ENCODE peak calls at places on chromosomes 4 and X, in four cellular contexts. L is mucosa of descending colon, Y is skeletal muscle cell, J is IMR-90. D is an unnamed sample.

GRCh38 chrX:22686138-22686541 is 313.6 kb upstream of the DDX53 start:
- DNase-seq in J (peak; percentile 73), Y (peak; percentile 89), L (no peak), D (peak; percentile 14)

GRCh38 chr4:182764137-182764536 is 153.0 kb downstream of the DCTD start:
- DNase-seq in Y (no peak), L (no peak), J (peak; percentile 55), D (no peak)

GRCh38 chrX:110383414-110383813 is 24.8 kb downstream of the RTL9 start:
- DNase-seq in J (peak; percentile 86), Y (peak; percentile 46), L (no peak), D (no peak)

GRCh38 chrX:63503541-63503940 is 152.4 kb upstream of the SPIN4 start:
- DNase-seq in J (peak; percentile 20), Y (no peak), L (no peak), D (no peak)

GRCh38 chr4:34464196-34464595 is 1780.1 kb downstream of the ARAP2 start:
- DNase-seq in L (no peak), J (no peak), Y (no peak), D (no peak)

GRCh38 chr4:147518846-147519767 is 38.2 kb downstream of the EDNRA start:
- DNase-seq in J (peak; percentile 86), Y (peak; percentile 59), L (no peak), D (no peak)

GRCh38 chr4:3572363-3572762 is 40.1 kb upstream of the LRPAP1 start:
- DNase-seq in L (no peak), J (no peak), Y (no peak), D (no peak)

GRCh38 chr4:81504685-81505598 is 33.2 kb upstream of the RASGEF1B start:
- DNase-seq in J (no peak), Y (no peak), L (peak; percentile 70), D (no peak)

GRCh38 chr4:182843813-182844325 is 73.3 kb downstream of the DCTD start:
- DNase-seq in L (no peak), J (no peak), Y (no peak), D (no peak)

GRCh38 chrX:7485041-7485440 is 337.1 kb upstream of the PUDP start:
- DNase-seq in Y (no peak), L (no peak), J (no peak), D (no peak)

GRCh38 chr4:159369256-159369655 is 266.4 kb downstream of the RAPGEF2 start:
- DNase-seq in J (no peak), Y (no peak), L (no peak), D (no peak)

GRCh38 chr4:78024692-78025091 is 32.4 kb upstream of the FRAS1 start:
- DNase-seq in L (no peak), Y (no peak), J (no peak), D (no peak)

DNA sequence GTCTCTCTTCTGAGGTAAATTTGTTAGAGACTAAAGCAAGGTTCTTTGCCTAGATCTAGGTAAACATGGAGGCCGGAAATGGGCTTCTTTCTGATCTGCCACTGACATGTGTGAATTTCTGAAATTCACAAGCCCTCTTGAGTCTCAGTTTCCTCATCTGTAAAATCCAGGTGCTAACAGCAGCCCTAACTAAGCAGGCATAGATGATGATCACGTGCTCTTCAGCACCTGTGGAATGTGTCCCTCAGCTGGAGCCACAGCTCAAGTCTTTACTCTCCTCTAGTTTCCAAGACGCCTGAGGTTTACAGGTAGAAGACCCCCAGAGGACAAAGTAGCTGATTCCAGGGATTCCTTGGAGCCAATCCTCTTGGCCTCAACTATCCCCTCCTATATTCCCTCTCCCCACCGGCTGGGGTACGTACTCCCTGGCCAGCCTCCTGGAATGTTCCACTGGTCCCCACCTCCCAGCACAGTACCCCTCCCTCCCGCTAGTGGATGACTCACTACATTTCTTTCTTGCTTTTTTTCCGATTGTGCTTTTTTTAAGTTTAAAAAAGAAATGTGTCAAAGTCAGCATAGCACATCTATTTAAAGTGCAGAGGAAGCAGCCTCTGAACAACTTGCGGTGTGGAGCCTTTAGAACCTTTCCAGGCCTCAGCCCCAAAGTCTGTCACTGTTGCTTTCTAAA is 98.5 kb downstream of the PHKA2 start:
- DNase-seq in L (no peak), Y (no peak), J (peak; percentile 7), D (no peak)
- H3K4me3 ChIP-seq in L (no peak overlapping the region), Y (peak overlapping the region; percentile 32), J (no peak overlapping the region), D (no peak overlapping the region)

GRCh38 chrX:153818571-153819397 is 11.6 kb downstream of the PDZD4 start:
- DNase-seq in J (no peak), L (no peak), Y (no peak), D (no peak)

GRCh38 chrX:153824348-153824747 is 6.0 kb downstream of the PDZD4 start:
- DNase-seq in Y (no peak), L (no peak), J (no peak), D (no peak)

GRCh38 chrX:153820601-153821000 is 9.7 kb downstream of the PDZD4 start:
- DNase-seq in L (no peak), Y (no peak), J (no peak), D (no peak)

GRCh38 chrX:153819398-153820083 is 10.8 kb downstream of the PDZD4 start:
- DNase-seq in L (no peak), Y (no peak), J (no peak), D (no peak)

GRCh38 chrX:153821066-153821465 is 9.3 kb downstream of the PDZD4 start:
- DNase-seq in L (no peak), Y (no peak), J (no peak), D (no peak)
- H3K4me3 ChIP-seq in L (no peak overlapping the region), Y (no peak overlapping the region), J (no peak overlapping the region), D (no peak overlapping the region)

DNA sequence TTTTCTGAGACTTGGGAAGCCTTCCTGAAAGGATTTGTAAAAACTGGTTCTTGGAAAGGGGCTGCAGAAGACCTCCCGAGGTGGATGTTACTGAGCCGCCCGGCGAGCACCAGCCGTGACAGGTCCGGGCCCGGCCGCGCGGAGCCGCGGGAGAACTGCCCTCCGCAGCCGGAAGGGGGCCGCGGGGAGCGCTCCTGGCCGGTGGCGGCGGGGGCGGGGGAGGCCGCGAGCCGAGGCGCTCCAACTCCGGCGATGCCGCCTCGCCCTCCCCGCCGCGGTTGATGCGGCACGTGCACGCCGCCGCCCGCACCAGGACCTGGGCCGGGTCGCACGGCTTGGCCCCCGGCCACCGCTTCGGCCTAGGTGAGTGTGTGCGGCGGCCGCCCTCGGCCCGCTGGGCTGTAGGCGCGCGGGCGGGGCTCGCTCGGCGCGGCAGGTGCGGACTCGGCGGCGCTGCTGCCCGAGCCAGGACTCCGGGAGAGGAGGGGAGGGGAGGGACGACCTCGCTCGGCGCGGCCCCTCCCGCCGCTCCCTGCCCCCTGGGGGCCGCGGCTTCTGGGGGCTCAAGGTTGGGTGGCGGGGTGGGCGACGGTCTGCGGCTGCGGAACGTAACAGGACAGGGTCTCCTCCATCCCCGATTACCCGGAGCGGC is 1.7 kb downstream of the SPRY1 start:
- DNase-seq in L (peak; percentile 83), J (peak; percentile 62), Y (no peak), D (no peak)
- H3K4me3 ChIP-seq in L (peak overlapping the region; percentile 64), J (peak overlapping the region; percentile 60), Y (peak overlapping the region; percentile 65), D (peak overlapping the region; percentile 66)

DNA sequence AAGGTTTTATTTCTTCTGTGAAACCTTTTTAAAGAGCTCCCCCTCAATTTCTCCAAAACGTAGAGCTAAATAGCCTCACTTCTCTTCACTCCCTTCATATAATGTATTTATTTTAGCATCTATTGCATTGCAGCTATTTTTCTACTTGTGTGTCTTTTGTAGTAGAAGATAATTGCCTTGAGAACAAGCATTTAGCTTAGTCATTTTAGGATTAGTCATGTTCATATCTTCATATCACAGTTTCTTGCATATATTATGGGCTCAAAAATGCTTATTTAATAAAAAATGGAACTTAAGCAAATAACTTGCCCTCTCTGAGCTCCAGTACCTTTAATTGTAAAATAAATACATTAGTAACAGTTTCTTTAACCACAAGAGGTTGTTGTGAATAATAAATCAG is 72.1 kb upstream of the SPANXC start:
- DNase-seq in L (no peak), Y (no peak), J (peak; percentile 12), D (no peak)
- H3K4me3 ChIP-seq in L (no peak overlapping the region), Y (no peak overlapping the region), J (no peak overlapping the region), D (no peak overlapping the region)

GRCh38 chr4:10584042-10584441 is 100.5 kb downstream of the CLNK start:
- DNase-seq in J (peak; percentile 87), L (no peak), Y (peak; percentile 64), D (peak; percentile 19)
- H3K4me3 ChIP-seq in J (peak overlapping the region; percentile 1), L (no peak overlapping the region), Y (no peak overlapping the region), D (no peak overlapping the region)

GRCh38 chr4:113328514-113328913 is 279.1 kb downstream of the ANK2 start:
- DNase-seq in Y (no peak), J (no peak), L (no peak), D (no peak)
- H3K4me3 ChIP-seq in Y (no peak overlapping the region), J (no peak overlapping the region), L (no peak overlapping the region), D (no peak overlapping the region)

D was measured in HFF-Myc.